ENCODE peak calls at places on chromosomes 5 and 9, in seven cellular contexts. V, S, O, W, N, F and X are unnamed samples.

GRCh38 chr9:115740986-115741385 is 412.6 kb upstream of the PAPPA start:
- DNase-seq in W (no peak), O (no peak), S (no peak), V (no peak), N (peak; percentile 50), F (no peak), X (no peak)

GRCh38 chr5:94691947-94692346 is 73.5 kb downstream of the SLF1 start:
- DNase-seq in V (no peak), O (no peak), W (peak; percentile 26), F (peak; percentile 41), S (no peak), N (peak; percentile 49), X (no peak)

GRCh38 chr5:112210430-112211005 is 208.6 kb downstream of the EPB41L4A start:
- DNase-seq in S (peak; percentile 35), V (no peak), W (peak; percentile 66), O (peak; percentile 20), N (peak; percentile 53), F (peak; percentile 53), X (peak; percentile 47)

GRCh38 chr9:30075451-30076199 is 2308.8 kb upstream of the ACO1 start:
- DNase-seq in N (peak; percentile 74), V (no peak), S (no peak), F (no peak), W (no peak), O (no peak), X (no peak)

GRCh38 chr5:149397530-149397929 is 18.4 kb upstream of the IL17B start:
- DNase-seq in N (no peak), O (no peak), S (no peak), W (no peak), F (peak; percentile 53), V (no peak), X (no peak)

GRCh38 chr9:2132484-2133082 is 117.4 kb downstream of the SMARCA2 start:
- DNase-seq in V (no peak), W (no peak), F (peak; percentile 69), O (no peak), S (no peak), N (peak; percentile 41), X (no peak)

GRCh38 chr9:113488071-113488470 is 24.5 kb downstream of the RGS3 start:
- DNase-seq in S (no peak), W (no peak), N (peak; percentile 73), F (no peak), V (no peak), O (no peak), X (no peak)

GRCh38 chr9:79129865-79130480 is 441.8 kb upstream of the TLE4 start:
- DNase-seq in S (no peak), N (peak; percentile 58), O (peak; percentile 28), F (peak; percentile 84), V (no peak), W (peak; percentile 72), X (peak; percentile 76)

GRCh38 chr9:93254806-93255519 is 71.0 kb downstream of the WNK2 start:
- DNase-seq in V (peak; percentile 7), F (no peak), N (no peak), O (no peak), S (peak; percentile 26), W (no peak), X (peak; percentile 13)

GRCh38 chr9:99073347-99073746 is 31.6 kb upstream of the TGFBR1 start:
- DNase-seq in O (no peak), W (no peak), N (no peak), F (no peak), V (no peak), S (no peak), X (no peak)

GRCh38 chr9:14353222-14354056 is 39.5 kb upstream of the NFIB start:
- DNase-seq in O (peak; percentile 77), W (peak; percentile 98), V (peak; percentile 22), F (peak; percentile 89), N (peak; percentile 84), S (peak; percentile 92), X (peak; percentile 99)

GRCh38 chr5:73367650-73368049 is 80.9 kb downstream of the FOXD1 start:
- DNase-seq in W (no peak), F (peak; percentile 53), S (no peak), V (no peak), N (no peak), O (no peak), X (no peak)

GRCh38 chr5:42620579-42621216 is 135.9 kb upstream of the CCDC152 start:
- DNase-seq in N (peak; percentile 76), F (peak; percentile 47), O (no peak), W (no peak), S (no peak), V (no peak), X (no peak)

GRCh38 chr5:176660860-176661641 is 13.8 kb downstream of the TSPAN17 start:
- DNase-seq in V (peak; percentile 80), O (peak; percentile 79), F (peak; percentile 91), W (peak; percentile 75), S (peak; percentile 92), N (peak; percentile 75), X (peak; percentile 87)

GRCh38 chr5:1517838-1518237 is 5.9 kb downstream of the LPCAT1 start:
- DNase-seq in N (no peak), W (peak; percentile 8), O (peak; percentile 2), S (peak; percentile 21), V (peak; percentile 14), F (no peak), X (peak; percentile 12)

GRCh38 chr9:98404157-98404695 is 148.8 kb upstream of the TBC1D2 start:
- DNase-seq in S (no peak), W (peak; percentile 37), O (no peak), V (no peak), F (no peak), N (no peak), X (no peak)

GRCh38 chr9:37377688-37378612 is 44.5 kb upstream of the GRHPR start:
- DNase-seq in O (no peak), W (no peak), N (no peak), S (no peak), V (no peak), F (no peak), X (no peak)

GRCh38 chr9:133349965-133350624 is 2.1 kb downstream of the RPL7A start:
- DNase-seq in W (no peak), O (no peak), N (no peak), F (no peak), S (no peak), V (no peak), X (no peak)

GRCh38 chr9:133348763-133349573 is 950 bp downstream of the RPL7A start:
- DNase-seq in S (no peak), O (no peak), F (no peak), N (no peak), W (no peak), V (no peak), X (no peak)

GRCh38 chr9:133347515-133347984 is 381 bp downstream of the MED22 start:
- DNase-seq in N (peak; percentile 28), F (peak; percentile 58), S (no peak), V (no peak), W (no peak), O (no peak), X (peak; percentile 45)

GRCh38 chr9:133346021-133346713 is 1.8 kb downstream of the MED22 start:
- DNase-seq in V (no peak), N (no peak), W (no peak), S (no peak), F (no peak), O (no peak), X (no peak)

GRCh38 chr9:133347985-133348762 is at the start of the genes MED22 and RPL7A:
- DNase-seq in S (peak; percentile 94), N (peak; percentile 96), O (peak; percentile 94), V (peak; percentile 87), W (peak; percentile 97), F (peak; percentile 97), X (peak; percentile 91)
- TF ChIP-seq CTCF in S (no peak), N (no peak), O (peak; percentile 6), V (no peak), W (no peak), F (no peak), X (no peak)

GRCh38 chr5:139654875-139655491 is 6.8 kb downstream of the CXXC5 start:
- DNase-seq in S (no peak), N (no peak), F (no peak), V (no peak), O (no peak), W (no peak), X (no peak)

GRCh38 chr5:139652788-139653241 is 4.7 kb downstream of the CXXC5 start:
- DNase-seq in F (peak; percentile 33), O (no peak), N (no peak), V (no peak), W (no peak), S (no peak), X (no peak)

GRCh38 chr5:139651863-139652787 is 4.0 kb downstream of the CXXC5 start:
- DNase-seq in V (peak; percentile 84), O (peak; percentile 91), N (peak; percentile 83), W (peak; percentile 95), F (peak; percentile 92), S (peak; percentile 81), X (peak; percentile 58)

GRCh38 chr5:139654464-139654863 is 6.3 kb downstream of the CXXC5 start:
- DNase-seq in F (no peak), W (no peak), V (no peak), N (no peak), S (no peak), O (no peak), X (no peak)

DNA sequence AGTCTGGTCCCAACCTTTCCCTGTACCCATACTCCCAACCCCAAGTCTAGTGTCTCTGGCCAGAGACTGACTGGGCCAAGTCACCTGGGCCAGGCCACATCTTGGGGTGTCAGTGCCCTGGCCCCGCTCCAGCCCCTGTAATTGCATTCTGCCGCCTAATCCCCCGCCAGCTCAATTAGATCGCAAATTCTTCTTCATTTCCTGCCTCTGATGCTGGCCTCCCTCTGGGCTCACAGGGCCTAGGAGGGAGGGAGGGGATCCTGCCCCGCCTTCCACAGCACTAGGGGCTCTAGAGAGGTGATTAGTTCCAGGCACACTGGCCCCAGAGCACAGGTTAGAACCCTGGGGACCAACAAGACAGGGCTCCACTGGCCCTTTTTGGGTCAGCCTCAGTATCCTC is 5.5 kb downstream of the CXXC5 start:
- DNase-seq in W (no peak), F (no peak), V (no peak), N (no peak), S (no peak), O (peak; percentile 35), X (no peak)
- TF ChIP-seq CTCF in W (no peak), F (no peak), V (no peak), N (no peak), S (no peak), O (no peak), X (no peak)

GRCh38 chr9:90921104-90921503 is 119.5 kb downstream of the SYK start:
- DNase-seq in V (no peak), S (no peak), O (no peak), N (peak; percentile 98), W (peak; percentile 24), F (peak; percentile 61), X (no peak)
- TF ChIP-seq CTCF in V (no peak), S (no peak), O (no peak), N (no peak), W (no peak), F (no peak), X (no peak)

GRCh38 chr5:109704255-109704952 is 14.7 kb downstream of the MAN2A1 start:
- DNase-seq in F (no peak), V (no peak), N (no peak), S (no peak), O (no peak), W (no peak), X (no peak)

GRCh38 chr5:109701252-109701651 is 11.5 kb downstream of the MAN2A1 start:
- DNase-seq in W (no peak), F (peak; percentile 53), S (no peak), O (no peak), N (peak; percentile 49), V (no peak), X (no peak)

GRCh38 chr5:109703827-109704226 is 14.1 kb downstream of the MAN2A1 start:
- DNase-seq in N (no peak), F (peak; percentile 60), S (no peak), W (peak; percentile 13), V (no peak), O (no peak), X (no peak)

GRCh38 chr5:109701779-109702178 is 12.1 kb downstream of the MAN2A1 start:
- DNase-seq in V (no peak), O (no peak), W (no peak), F (peak; percentile 51), S (no peak), N (peak; percentile 21), X (no peak)

GRCh38 chr5:109703165-109703564 is 13.4 kb downstream of the MAN2A1 start:
- DNase-seq in N (no peak), V (no peak), O (no peak), S (no peak), W (no peak), F (no peak), X (no peak)
- TF ChIP-seq CTCF in N (no peak), V (no peak), O (no peak), S (no peak), W (no peak), F (no peak), X (no peak)